ENCODE peak calls at places on chromosomes 11 and 22, in six cellular contexts. E is K562, O is H1, S is fibroblast of lung, R is heart left ventricle, F is fibroblast of the aortic adventitia. A is an unnamed sample.

GRCh38 chr11:76207642-76208378 is 1.5 kb upstream of the WNT11 start:
- DNase-seq in E (peak; percentile 87), O (peak; percentile 89), S (peak; percentile 73), R (peak; percentile 84), F (peak; percentile 69), A (peak; percentile 86)

GRCh38 chr11:33454264-33454663 is 197.1 kb downstream of the HIPK3 start:
- DNase-seq in E (no peak), O (no peak), S (no peak), R (no peak), F (no peak), A (no peak)

GRCh38 chr22:49403102-49403501 is 424.6 kb downstream of the BRD1 start:
- DNase-seq in E (no peak), O (no peak), S (no peak), R (no peak), F (no peak), A (no peak)

GRCh38 chr11:123736769-123737168 is 4.7 kb downstream of the ZNF202 start:
- DNase-seq in E (no peak), O (no peak), S (no peak), R (no peak), F (no peak), A (no peak)

GRCh38 chr11:66543263-66544107 is 2.4 kb downstream of the ZDHHC24 start:
- DNase-seq in E (no peak), O (no peak), S (peak; percentile 47), R (peak; percentile 51), F (peak; percentile 29), A (peak; percentile 63)

GRCh38 chr11:70805971-70806370 is 407.6 kb downstream of the CTTN start:
- DNase-seq in E (no peak), O (no peak), S (no peak), R (no peak), F (no peak), A (no peak)

GRCh38 chr22:30344447-30345200 is 12.1 kb downstream of the SF3A1 start:
- DNase-seq in E (no peak), O (no peak), S (no peak), R (no peak), F (no peak), A (no peak)

GRCh38 chr22:46269564-46269963 is 1.8 kb downstream of the TTC38 start:
- DNase-seq in E (no peak), O (no peak), S (no peak), R (no peak), F (no peak), A (no peak)

GRCh38 chr22:37018815-37019308 is 385 bp downstream of the TST start:
- DNase-seq in E (peak; percentile 38), O (peak; percentile 78), S (peak; percentile 70), R (peak; percentile 71), F (peak; percentile 53), A (peak; percentile 41)

GRCh38 chr11:122159173-122159701 is 43.2 kb upstream of the BLID start:
- DNase-seq in E (no peak), O (no peak), S (peak; percentile 84), R (no peak), F (peak; percentile 76), A (no peak)

GRCh38 chr11:69073445-69073844 is 24.7 kb downstream of the TPCN2 start:
- DNase-seq in E (peak; percentile 69), O (no peak), S (no peak), R (no peak), F (no peak), A (no peak)

GRCh38 chr22:22691716-22692701 is 47.6 kb downstream of the GGTLC2 start:
- DNase-seq in E (no peak), O (no peak), S (peak; percentile 33), R (no peak), F (peak; percentile 18), A (no peak)

GRCh38 chr11:2740275-2740940 is 40.6 kb upstream of the KCNQ1OT1 start:
- DNase-seq in E (peak; percentile 51), O (no peak), S (no peak), R (no peak), F (no peak), A (no peak)

GRCh38 chr11:86150826-86151187 is 81.9 kb upstream of the PICALM start:
- DNase-seq in E (no peak), O (no peak), S (peak; percentile 34), R (no peak), F (peak; percentile 34), A (no peak)

GRCh38 chr11:64654958-64655541 is 64.0 kb downstream of the SLC22A12 start:
- DNase-seq in E (no peak), O (no peak), S (no peak), R (no peak), F (no peak), A (no peak)

GRCh38 chr11:130421199-130421585 is 7.2 kb downstream of the ADAMTS8 start:
- DNase-seq in E (no peak), O (no peak), S (no peak), R (no peak), F (no peak), A (no peak)

GRCh38 chr22:24231706-24232105 is 13.2 kb downstream of the GGT5 start:
- DNase-seq in E (no peak), O (no peak), S (no peak), R (no peak), F (no peak), A (no peak)

GRCh38 chr22:38271101-38271500 is 1.7 kb downstream of the TMEM184B start:
- DNase-seq in E (no peak), O (no peak), S (no peak), R (no peak), F (no peak), A (no peak)

GRCh38 chr11:43732225-43732624 is 51.7 kb downstream of the HSD17B12 start:
- DNase-seq in E (peak; percentile 52), O (no peak), S (no peak), R (no peak), F (no peak), A (no peak)

GRCh38 chr11:64242920-64243854 is 2.3 kb downstream of the FKBP2 start:
- DNase-seq in E (peak; percentile 51), O (no peak), S (no peak), R (no peak), F (no peak), A (no peak)

GRCh38 chr22:27919943-27920755 is 1.1 kb upstream of the PITPNB start:
- DNase-seq in E (peak; percentile 37), O (no peak), S (peak; percentile 83), R (peak; percentile 42), F (peak; percentile 72), A (peak; percentile 20)
- TF ChIP-seq CTCF in E (peak; percentile 14), O (no peak), S (no peak), R (no peak), F (peak; percentile 16), A (no peak)

DNA sequence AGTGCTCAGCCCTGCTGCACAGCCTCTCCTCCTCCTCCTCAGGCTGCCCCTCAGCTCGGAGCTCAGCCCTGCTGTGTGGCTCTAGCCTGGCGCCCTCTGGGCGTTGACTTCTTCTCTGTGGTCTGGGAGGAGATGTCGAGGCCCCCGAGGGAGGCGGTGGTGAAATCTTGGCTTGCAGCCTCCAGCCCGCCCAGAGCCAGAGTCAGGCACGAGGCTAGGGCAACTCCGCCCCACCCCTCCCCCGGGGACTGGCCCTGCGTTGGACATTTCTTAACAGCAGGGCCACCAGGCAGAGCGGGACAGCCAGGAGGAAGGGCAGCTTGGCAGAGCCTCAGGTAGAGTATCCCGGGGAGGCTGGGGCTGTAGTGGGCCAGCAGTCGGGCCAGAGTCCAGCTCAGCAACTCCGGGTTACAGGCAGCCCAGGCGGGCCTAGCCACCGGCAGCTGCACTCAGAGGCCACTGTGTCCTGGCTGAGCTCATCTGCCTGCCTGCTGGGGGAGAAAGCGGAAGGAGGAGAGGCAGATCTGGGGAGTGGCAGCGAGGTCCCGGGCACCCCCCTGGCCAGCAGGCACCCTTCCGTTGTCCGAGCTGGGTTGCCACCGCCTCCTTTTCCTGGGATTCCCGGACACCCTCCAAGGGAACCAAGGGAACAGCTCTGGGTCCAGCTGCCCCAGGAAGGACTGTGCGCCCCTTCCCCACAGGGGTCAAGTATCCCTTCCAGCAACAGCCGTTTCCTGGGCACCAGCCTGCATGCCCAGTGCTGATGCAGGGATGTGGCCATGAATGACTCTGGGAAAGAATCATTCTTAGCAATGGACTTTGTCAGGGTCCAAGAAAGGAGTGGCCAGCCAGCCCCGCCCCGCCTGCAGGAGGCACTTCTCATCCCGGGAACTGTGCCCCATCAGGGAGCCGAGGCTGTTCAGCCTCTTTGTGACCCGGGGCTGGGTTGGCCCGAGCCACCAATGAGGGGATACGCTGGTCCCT is at the start of gene ALDH3B1:
- DNase-seq in E (peak; percentile 86), O (peak; percentile 72), S (peak; percentile 91), R (peak; percentile 85), F (peak; percentile 88), A (no peak)
- TF ChIP-seq CTCF in E (peak; percentile 8), O (no peak), S (no peak), R (no peak), F (peak; percentile 6), A (no peak)

DNA sequence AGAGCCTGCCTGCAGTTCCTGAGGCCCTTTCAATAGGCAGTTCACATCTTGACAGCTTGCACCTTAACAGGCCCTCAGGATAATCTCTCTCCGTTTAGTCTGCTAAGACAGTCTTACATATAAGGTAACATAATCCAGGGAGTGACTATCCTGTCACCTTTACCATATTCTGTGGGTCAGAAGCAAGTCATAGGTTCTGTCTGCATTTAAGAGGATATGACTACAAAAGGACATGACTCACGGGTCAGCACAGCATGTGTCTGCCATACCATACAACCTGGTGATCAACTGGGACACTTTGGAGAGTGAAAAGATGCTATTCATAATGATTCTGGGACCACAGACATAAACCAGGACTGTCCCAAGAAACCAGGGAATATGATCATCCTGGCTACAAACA is 611.1 kb downstream of the SOX6 start:
- DNase-seq in E (no peak), O (no peak), S (no peak), R (no peak), F (no peak), A (no peak)
- TF ChIP-seq CTCF in E (no peak), O (no peak), S (no peak), R (no peak), F (no peak), A (no peak)

GRCh38 chr11:128629516-128630106 is 42.3 kb upstream of the ETS1 start:
- DNase-seq in E (no peak), O (peak; percentile 45), S (no peak), R (no peak), F (no peak), A (no peak)

GRCh38 chr11:128626913-128627665 is 39.7 kb upstream of the ETS1 start:
- DNase-seq in E (no peak), O (peak; percentile 41), S (no peak), R (no peak), F (no peak), A (no peak)

GRCh38 chr11:128628686-128629085 is 41.3 kb upstream of the ETS1 start:
- DNase-seq in E (no peak), O (no peak), S (no peak), R (no peak), F (no peak), A (no peak)

GRCh38 chr11:128628343-128628673 is 41.0 kb upstream of the ETS1 start:
- DNase-seq in E (no peak), O (no peak), S (no peak), R (no peak), F (no peak), A (no peak)

GRCh38 chr11:128627666-128628342 is 40.4 kb upstream of the ETS1 start:
- DNase-seq in E (no peak), O (peak; percentile 43), S (no peak), R (no peak), F (no peak), A (no peak)
- TF ChIP-seq CTCF in E (no peak), O (no peak), S (no peak), R (no peak), F (no peak), A (no peak)

A was measured in endothelial cell.